ENCODE peak calls at places on chromosomes 7 and 10, in six cellular contexts. S, N, C, X, D and M are unnamed samples.

GRCh38 chr10:44647877-44648542 is 263.1 kb upstream of the CXCL12 start:
- DNase-seq in S (no peak), C (no peak), N (no peak), X (peak), D (no peak), M (peak)

GRCh38 chr7:155799514-155799913 is 12.7 kb downstream of the SHH start:
- DNase-seq in C (no peak), D (no peak), N (no peak), X (no peak), S (no peak), M (no peak)

GRCh38 chr7:47255441-47255840 is 326.5 kb downstream of the TNS3 start:
- DNase-seq in S (no peak), C (no peak), N (no peak), X (no peak), D (no peak), M (no peak)

GRCh38 chr7:44633254-44634186 is 27.1 kb downstream of the OGDH start:
- DNase-seq in X (peak), N (peak), D (peak), S (peak), C (no peak), M (peak)

GRCh38 chr10:101840741-101841453 is 2.7 kb downstream of the KCNIP2 start:
- DNase-seq in X (no peak), D (peak), C (peak), N (peak), S (peak), M (peak)

GRCh38 chr7:134750083-134751062 is 29.1 kb upstream of the CALD1 start:
- DNase-seq in X (no peak), C (peak), S (peak), D (peak), N (peak), M (peak)

GRCh38 chr7:13948019-13948781 is 41.3 kb downstream of the ETV1 start:
- DNase-seq in C (no peak), X (no peak), S (no peak), N (no peak), D (no peak), M (peak)

GRCh38 chr10:6219494-6219836 is 16.7 kb downstream of the PFKFB3 start:
- DNase-seq in N (no peak), C (no peak), D (no peak), X (no peak), S (no peak), M (no peak)

GRCh38 chr7:45001138-45001694 is 1.2 kb downstream of the CCM2 start:
- DNase-seq in S (peak), D (peak), N (peak), X (no peak), C (no peak), M (no peak)

GRCh38 chr10:11162828-11163599 is 145.3 kb downstream of the CELF2 start:
- DNase-seq in C (no peak), X (peak), D (peak), N (peak), S (no peak), M (no peak)

GRCh38 chr10:86666538-86666937 is 1.8 kb upstream of the LDB3 start:
- DNase-seq in S (no peak), C (no peak), N (no peak), D (no peak), X (no peak), M (no peak)

GRCh38 chr10:77315511-77316129 is 322.0 kb downstream of the KCNMA1 start:
- DNase-seq in S (no peak), D (no peak), X (no peak), C (no peak), N (no peak), M (peak)

GRCh38 chr7:476736-477360 is 42.8 kb downstream of the PDGFA start:
- DNase-seq in C (no peak), N (no peak), S (no peak), X (no peak), D (no peak), M (no peak)

GRCh38 chr10:84540617-84541288 is 212.4 kb downstream of the CCSER2 start:
- DNase-seq in S (peak), C (peak), N (peak), D (peak), X (no peak), M (no peak)

GRCh38 chr10:64528294-64529002 is 1007.2 kb downstream of the REEP3 start:
- DNase-seq in S (no peak), C (no peak), X (no peak), D (no peak), N (no peak), M (no peak)

GRCh38 chr7:42445691-42446090 is 208.7 kb upstream of the GLI3 start:
- DNase-seq in N (no peak), D (no peak), X (no peak), S (no peak), C (no peak), M (no peak)

GRCh38 chr10:27601519-27601918 is 97.4 kb downstream of the RAB18 start:
- DNase-seq in X (no peak), C (no peak), S (no peak), D (no peak), N (no peak), M (no peak)

GRCh38 chr10:103543617-103544525 is 50.4 kb downstream of the NEURL1 start:
- DNase-seq in D (no peak), X (no peak), C (no peak), N (no peak), S (no peak), M (no peak)

GRCh38 chr10:23253780-23254179 is 61.7 kb downstream of the PTF1A start:
- DNase-seq in C (no peak), D (no peak), N (no peak), X (no peak), S (no peak), M (peak)

GRCh38 chr10:16866861-16867260 is 49.6 kb upstream of the RSU1 start:
- DNase-seq in N (no peak), X (no peak), S (no peak), D (no peak), C (no peak), M (no peak)

GRCh38 chr7:142592664-142593063 is 156.6 kb upstream of the PRSS1 start:
- DNase-seq in X (no peak), C (no peak), N (no peak), D (no peak), S (no peak), M (no peak)

GRCh38 chr10:44801383-44802327 is 109.5 kb upstream of the TMEM72 start:
- DNase-seq in N (peak), C (no peak), X (no peak), D (no peak), S (no peak), M (peak)

GRCh38 chr7:138654616-138655015 is 46.5 kb downstream of the SVOPL start:
- DNase-seq in X (no peak), C (no peak), N (no peak), D (no peak), S (no peak), M (no peak)

GRCh38 chr10:133415752-133416151 is 8.7 kb downstream of the SPRN start:
- DNase-seq in C (no peak), X (no peak), N (no peak), D (no peak), S (no peak), M (no peak)

GRCh38 chr7:127056202-127056601 is 196.5 kb downstream of the GRM8 start:
- DNase-seq in S (no peak), N (no peak), C (no peak), D (no peak), X (no peak), M (no peak)

GRCh38 chr10:21499910-21500577 is 25.4 kb downstream of the SKIDA1 start:
- DNase-seq in D (no peak), S (no peak), C (no peak), N (no peak), X (no peak), M (no peak)

GRCh38 chr7:95927781-95928180 is 155.4 kb downstream of the DYNC1I1 start:
- DNase-seq in S (no peak), N (no peak), C (no peak), D (no peak), X (no peak), M (peak)

GRCh38 chr7:158850390-158851174 is 5.8 kb upstream of the DYNC2I1 start:
- DNase-seq in D (no peak), S (no peak), N (no peak), C (no peak), X (no peak), M (no peak)

GRCh38 chr10:70271996-70272924 is 11.5 kb downstream of the NPFFR1 start:
- DNase-seq in S (no peak), D (no peak), C (no peak), X (no peak), N (no peak), M (no peak)

GRCh38 chr7:154840086-154840485 is 162.8 kb downstream of the PAXIP1 start:
- DNase-seq in X (no peak), D (no peak), C (no peak), N (no peak), S (no peak), M (no peak)

GRCh38 chr10:99945286-99945685 is 64.5 kb downstream of the DNMBP start:
- DNase-seq in C (no peak), S (no peak), X (no peak), D (no peak), N (no peak), M (no peak)

GRCh38 chr10:32957341-32958084 is 517 bp downstream of the ITGB1 start:
- DNase-seq in D (peak), N (peak), C (peak), S (no peak), X (no peak), M (peak)

GRCh38 chr7:90244909-90245841 is at the start of gene CFAP69:
- DNase-seq in C (peak), X (peak), S (peak), D (peak), N (peak), M (peak)

GRCh38 chr10:120505866-120506265 is 48.8 kb downstream of the PLPP4 start:
- DNase-seq in D (no peak), S (no peak), X (no peak), C (no peak), N (no peak), M (no peak)

GRCh38 chr10:43355749-43356371 is 15.6 kb upstream of the FXYD4 start:
- DNase-seq in D (no peak), C (no peak), N (no peak), X (no peak), S (no peak), M (no peak)

GRCh38 chr7:51629206-51629605 is 312.6 kb upstream of the COBL start:
- DNase-seq in S (no peak), X (no peak), C (no peak), N (no peak), D (no peak), M (no peak)

GRCh38 chr10:121426307-121426706 is 171.9 kb downstream of the FGFR2 start:
- DNase-seq in S (no peak), X (no peak), D (no peak), C (no peak), N (no peak), M (peak)

GRCh38 chr7:130292682-130293257 is at the start of gene CPA4:
- DNase-seq in S (no peak), X (no peak), C (no peak), N (no peak), D (no peak), M (peak)

GRCh38 chr7:36781011-36781738 is 56.9 kb upstream of the AOAH start:
- DNase-seq in S (no peak), N (no peak), X (no peak), C (no peak), D (peak), M (no peak)

GRCh38 chr10:33706746-33707145 is 372.3 kb upstream of the NRP1 start:
- DNase-seq in N (no peak), C (no peak), D (no peak), X (no peak), S (no peak), M (no peak)